ENCODE peak calls at places on chromosome 17, in four cellular contexts. N is activated CD8-positive, alpha-beta memory T cell treated with anti-CD3 and anti-CD28 coated beads for 1 hour; E is stimulated activated CD8-positive, alpha-beta memory T cell treated with anti-CD3 and anti-CD28 coated beads, Interleukin-12 subunit alpha, Interleukin-12 subunit beta, amount 100 ng/mL, for 1 hour; R is skeletal muscle cell. V is an unnamed sample.

GRCh38 chr17:36089888-36090836 is at the start of gene CCL3:
- DNase-seq in E (no peak), R (no peak), N (no peak), V (no peak)

GRCh38 chr17:14302421-14303099 is 1.7 kb downstream of the HS3ST3B1 start:
- DNase-seq in E (peak), N (peak), R (no peak), V (no peak)

GRCh38 chr17:3891626-3892094 is 1.2 kb downstream of the CAMKK1 start:
- DNase-seq in E (no peak), R (no peak), N (no peak), V (no peak)

GRCh38 chr17:46772013-46772878 is 46.2 kb downstream of the WNT3 start:
- DNase-seq in E (no peak), N (no peak), R (no peak), V (no peak)

GRCh38 chr17:55726440-55726839 is 3.8 kb upstream of the TMEM100 start:
- DNase-seq in R (peak), E (no peak), N (no peak), V (peak)

GRCh38 chr17:74805543-74805991 is 29.4 kb upstream of the NAT9 start:
- DNase-seq in E (no peak), N (no peak), R (no peak), V (no peak)

GRCh38 chr17:17606416-17607000 is 15.0 kb upstream of the PEMT start:
- DNase-seq in R (no peak), E (no peak), N (no peak), V (no peak)

GRCh38 chr17:28225872-28226271 is 93.1 kb upstream of the TMEM97 start:
- DNase-seq in E (no peak), R (no peak), N (no peak), V (no peak)

GRCh38 chr17:43732961-43733360 is 25.6 kb downstream of the SOST start:
- DNase-seq in E (no peak), R (peak), N (no peak), V (peak)

GRCh38 chr17:6328279-6328678 is 106.6 kb downstream of the AIPL1 start:
- DNase-seq in R (no peak), E (no peak), N (no peak), V (no peak)

GRCh38 chr17:40445769-40446468 is 2.7 kb downstream of the IGFBP4 start:
- DNase-seq in N (no peak), R (no peak), E (no peak), V (no peak)

GRCh38 chr17:40561871-40562611 is 3.2 kb downstream of the CCR7 start:
- DNase-seq in N (no peak), E (no peak), R (no peak), V (no peak)

GRCh38 chr17:2964028-2964356 is 99.4 kb downstream of the OR1D5 start:
- DNase-seq in N (no peak), E (no peak), R (no peak), V (no peak)

GRCh38 chr17:83119987-83120864 is 40.8 kb downstream of the METRNL start:
- DNase-seq in R (no peak), N (no peak), E (no peak), V (no peak)